ENCODE peak calls at places on chromosomes 2 and 18, in six cellular contexts. M, V, J, O, Q and L are unnamed samples.
A peak's percentile ranks its signal among the peaks of the same experiment; 100 is the strongest.

GRCh38 chr2:16664052-16664731 is 1.4 kb downstream of the CYRIA start:
- DNase-seq in O (peak; percentile 77), Q (peak; percentile 85), J (peak; percentile 48), M (peak; percentile 91), V (peak; percentile 88), L (peak; percentile 89)

GRCh38 chr2:140851258-140851657 is 1279.6 kb downstream of the LRP1B start:
- DNase-seq in O (no peak), M (no peak), Q (no peak), V (no peak), J (no peak), L (no peak)

GRCh38 chr2:38581193-38582147 is 21.3 kb downstream of the HNRNPLL start:
- DNase-seq in Q (no peak), O (peak; percentile 44), M (no peak), J (peak; percentile 36), V (no peak), L (no peak)

GRCh38 chr2:229191413-229191812 is 79.7 kb downstream of the PID1 start:
- DNase-seq in M (no peak), O (no peak), Q (no peak), V (no peak), J (no peak), L (no peak)

GRCh38 chr2:64595397-64596160 is 58.1 kb downstream of the SERTAD2 start:
- DNase-seq in Q (no peak), M (no peak), J (peak; percentile 34), V (no peak), O (no peak), L (no peak)

GRCh38 chr2:14756981-14757657 is 124.6 kb downstream of the LRATD1 start:
- DNase-seq in Q (no peak), O (no peak), J (no peak), V (no peak), M (peak; percentile 90), L (no peak)

GRCh38 chr2:182504903-182505302 is 78.1 kb upstream of the PDE1A start:
- DNase-seq in J (no peak), Q (no peak), M (no peak), V (no peak), O (no peak), L (no peak)

GRCh38 chr18:59604877-59605276 is 92.3 kb downstream of the CCBE1 start:
- DNase-seq in M (peak; percentile 62), Q (no peak), V (no peak), O (no peak), J (no peak), L (no peak)

GRCh38 chr2:128661289-128661688 is 342.6 kb upstream of the HS6ST1 start:
- DNase-seq in Q (peak; percentile 66), M (no peak), O (no peak), V (no peak), J (no peak), L (no peak)

GRCh38 chr18:8732442-8733360 is 27.3 kb downstream of the MTCL1 start:
- DNase-seq in Q (no peak), V (no peak), J (no peak), M (no peak), O (no peak), L (no peak)

GRCh38 chr2:46805401-46805951 is 110.1 kb downstream of the MCFD2 start:
- DNase-seq in O (peak; percentile 31), J (no peak), V (peak; percentile 60), M (peak; percentile 45), Q (no peak), L (peak; percentile 81)

GRCh38 chr18:46677609-46678470 is 20.8 kb upstream of the LOXHD1 start:
- DNase-seq in Q (no peak), M (no peak), J (no peak), V (no peak), O (peak; percentile 36), L (no peak)

GRCh38 chr2:47785986-47786385 is 3.0 kb downstream of the MSH6 start:
- DNase-seq in V (no peak), J (no peak), O (no peak), Q (no peak), M (no peak), L (no peak)

GRCh38 chr2:160753960-160754359 is 260.4 kb upstream of the RBMS1 start:
- DNase-seq in V (no peak), M (no peak), Q (no peak), O (no peak), J (no peak), L (no peak)

GRCh38 chr2:105057005-105057404 is 19.1 kb downstream of the MRPS9 start:
- DNase-seq in M (no peak), V (no peak), J (no peak), Q (no peak), O (no peak), L (no peak)

GRCh38 chr18:3803350-3803749 is 353.4 kb downstream of the TGIF1 start:
- DNase-seq in M (no peak), J (no peak), O (no peak), Q (no peak), V (no peak), L (no peak)

GRCh38 chr18:22765889-22766288 is 167.2 kb upstream of the RBBP8 start:
- DNase-seq in M (no peak), Q (no peak), V (no peak), J (no peak), O (no peak), L (no peak)

GRCh38 chr18:39746201-39746600 is 2180.6 kb upstream of the CELF4 start:
- DNase-seq in J (no peak), M (no peak), O (no peak), V (no peak), Q (no peak), L (no peak)

GRCh38 chr2:197498937-197499593 is 575 bp downstream of the HSPD1 start:
- DNase-seq in M (peak; percentile 93), J (peak; percentile 76), O (peak; percentile 59), Q (peak; percentile 93), V (peak; percentile 85), L (no peak)

GRCh38 chr18:24860978-24861680 is 400.7 kb downstream of the HRH4 start:
- DNase-seq in V (no peak), M (no peak), Q (no peak), O (no peak), J (no peak), L (no peak)

GRCh38 chr18:44680271-44681038 is at the start of gene SETBP1:
- DNase-seq in J (peak; percentile 71), M (peak; percentile 95), V (peak; percentile 93), O (peak; percentile 84), Q (peak; percentile 91), L (no peak)

GRCh38 chr2:106028192-106028591 is 165.9 kb downstream of the UXS1 start:
- DNase-seq in O (no peak), V (no peak), Q (no peak), J (peak; percentile 23), M (no peak), L (no peak)

GRCh38 chr2:67046568-67046967 is 350.6 kb upstream of the ETAA1 start:
- DNase-seq in V (no peak), M (no peak), J (no peak), O (no peak), Q (no peak), L (no peak)

GRCh38 chr2:189698020-189698887 is 23.8 kb downstream of the ANKAR start:
- DNase-seq in M (no peak), Q (no peak), V (no peak), O (peak; percentile 26), J (peak; percentile 21), L (no peak)

GRCh38 chr2:60539177-60539576 is 14.3 kb downstream of the BCL11A start:
- DNase-seq in V (no peak), J (no peak), O (no peak), M (no peak), Q (no peak), L (no peak)
- H3K4me3 ChIP-seq in V (no peak overlapping the region), J (no peak overlapping the region), O (no peak overlapping the region), M (no peak overlapping the region), Q (no peak overlapping the region), L (no peak overlapping the region)

DNA sequence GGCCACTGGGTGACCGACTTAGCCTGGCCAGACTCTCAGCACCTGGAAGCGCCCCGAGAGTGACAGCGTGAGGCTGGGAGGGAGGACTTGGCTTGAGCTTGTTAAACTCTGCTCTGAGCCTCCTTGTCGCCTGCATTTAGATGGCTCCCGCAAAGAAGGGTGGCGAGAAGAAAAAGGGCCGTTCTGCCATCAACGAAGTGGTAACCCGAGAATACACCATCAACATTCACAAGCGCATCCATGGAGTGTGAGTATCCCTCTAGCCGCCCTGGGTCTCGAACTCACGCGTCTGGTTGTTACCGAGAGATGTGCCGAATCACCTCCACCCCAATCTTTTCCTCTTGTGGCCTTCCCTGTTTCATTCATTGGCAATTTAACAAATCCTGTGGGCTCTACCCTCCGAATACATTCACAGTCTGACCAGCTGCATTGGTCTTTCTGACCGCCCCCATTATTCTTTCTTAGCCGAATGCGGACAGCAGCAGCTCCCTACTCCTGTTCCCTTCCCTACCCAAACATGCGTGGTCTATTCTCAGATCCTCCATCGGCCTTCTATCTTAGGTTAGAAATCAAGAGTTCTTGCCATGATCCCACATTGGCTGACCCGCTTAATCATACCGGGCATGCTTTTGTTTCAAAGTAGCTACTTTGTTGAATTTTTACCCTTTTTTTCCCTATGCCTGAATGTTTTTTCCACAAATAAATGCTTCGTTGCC is 631 bp downstream of the RPL31 start:
- DNase-seq in Q (no peak), M (no peak), O (peak; percentile 43), J (peak; percentile 21), V (no peak), L (peak; percentile 85)
- TF ChIP-seq POLR2AphosphoS5 in Q (no peak), M (no peak), O (no peak), J (no peak), V (no peak), L (no peak)

DNA sequence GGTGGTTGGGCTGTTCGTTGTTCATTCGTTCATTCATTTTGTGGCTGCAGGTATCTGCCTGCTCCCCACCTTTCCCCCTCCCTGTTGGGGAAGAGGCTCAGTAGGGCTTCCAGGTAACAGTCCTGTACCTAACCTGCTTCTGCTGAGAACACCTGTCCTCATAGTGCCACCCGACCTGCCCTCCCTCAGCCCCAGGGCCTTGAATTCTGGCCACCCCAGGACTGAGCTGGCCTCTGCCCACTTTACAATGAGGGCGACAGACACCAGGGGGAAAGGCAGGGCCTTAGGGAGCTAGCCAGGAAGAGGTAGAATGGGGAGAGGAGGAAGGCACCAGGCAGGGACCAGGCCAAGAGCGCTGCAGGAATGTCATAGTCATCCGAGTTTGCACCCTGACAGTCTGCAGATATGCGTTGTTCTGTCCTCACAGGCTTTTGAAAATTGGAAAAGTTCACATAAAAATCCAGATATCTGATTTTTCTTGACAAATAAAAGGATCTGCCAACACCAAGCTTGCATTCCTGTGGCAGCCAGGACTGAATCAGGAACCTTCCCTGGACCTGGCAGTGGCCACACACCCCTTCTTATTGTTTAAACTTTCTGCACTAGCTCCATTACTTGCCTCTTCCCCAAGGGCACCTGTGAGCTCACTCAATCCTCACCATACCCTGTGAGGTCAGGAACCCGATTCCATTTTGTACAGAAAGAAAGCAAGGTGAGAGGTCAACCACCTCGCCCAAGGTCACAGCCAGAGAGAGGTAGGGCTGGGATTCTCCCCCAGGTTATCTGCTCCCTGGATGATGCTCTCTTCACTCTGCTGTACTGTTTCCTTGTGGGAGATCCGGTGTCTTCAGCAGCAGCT is 35.3 kb upstream of the MRPL33 start:
- DNase-seq in O (no peak), V (no peak), Q (no peak), J (no peak), M (no peak), L (no peak)
- H3K27ac ChIP-seq in O (no peak overlapping the region), V (peak overlapping the region; percentile 77), Q (peak overlapping the region; percentile 82), J (peak overlapping the region; percentile 78), M (peak overlapping the region; percentile 83), L (peak overlapping the region; percentile 87)

DNA sequence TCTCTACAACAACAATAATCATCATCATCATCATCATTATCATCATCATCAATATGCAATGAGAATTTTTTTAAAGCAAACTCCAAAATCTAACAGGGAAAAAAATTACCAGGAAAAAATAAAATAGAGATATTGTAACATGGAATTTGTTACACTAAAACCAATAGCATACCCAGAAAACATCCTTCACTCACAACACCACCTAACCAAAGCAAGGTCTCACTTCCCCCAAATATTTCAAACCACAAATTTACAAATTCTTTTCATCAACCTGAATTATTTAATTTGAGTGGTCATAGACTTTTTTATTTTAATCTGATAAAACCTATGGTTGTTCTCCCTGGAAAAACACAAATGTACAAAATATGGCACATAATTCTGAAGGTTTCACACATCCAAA is 11.2 kb downstream of the ITSN2 start:
- DNase-seq in Q (no peak), M (no peak), V (no peak), J (no peak), O (no peak), L (no peak)
- H3K4me3 ChIP-seq in Q (no peak overlapping the region), M (no peak overlapping the region), V (no peak overlapping the region), J (no peak overlapping the region), O (no peak overlapping the region), L (no peak overlapping the region)